ENCODE peak calls at places on chromosomes 6 and 20, in six cellular contexts. M is AG08396, Z is HT-29, B is GM12891, D is cardiac septum, G is astrocyte of the spinal cord. R is an unnamed sample.
A peak's percentile ranks its signal among the peaks of the same experiment; 100 is the strongest.

GRCh38 chr6:82182756-82183155 is 64.8 kb downstream of the IBTK start:
- DNase-seq in B (no peak), M (peak; percentile 36), D (no peak), Z (no peak), G (peak; percentile 35), R (no peak)

GRCh38 chr6:57198926-57199636 is 23.0 kb downstream of the RAB23 start:
- DNase-seq in M (peak; percentile 23), G (no peak), Z (no peak), D (no peak), B (no peak), R (no peak)

GRCh38 chr20:23061262-23061661 is 11.8 kb upstream of the THBD start:
- DNase-seq in B (no peak), Z (no peak), M (no peak), D (no peak), G (no peak), R (no peak)

GRCh38 chr20:13402171-13402760 is 181.2 kb downstream of the ISM1 start:
- DNase-seq in M (no peak), D (no peak), B (no peak), Z (no peak), G (no peak), R (no peak)

GRCh38 chr6:106084106-106084963 is 1.8 kb upstream of the PRDM1 start:
- DNase-seq in Z (peak; percentile 48), D (no peak), B (peak; percentile 41), G (peak; percentile 86), M (peak; percentile 57), R (peak; percentile 65)

GRCh38 chr6:39490120-39490519 is 167.6 kb upstream of the KCNK16 start:
- DNase-seq in Z (no peak), G (no peak), M (no peak), D (no peak), B (no peak), R (no peak)

GRCh38 chr6:19024737-19025136 is 637.6 kb downstream of the RNF144B start:
- DNase-seq in Z (peak; percentile 75), M (no peak), G (peak; percentile 31), B (no peak), D (no peak), R (no peak)

GRCh38 chr6:41470341-41471063 is 75.7 kb upstream of the FOXP4 start:
- DNase-seq in G (peak; percentile 29), M (no peak), Z (no peak), B (no peak), D (no peak), R (peak; percentile 71)

GRCh38 chr6:119215309-119215708 is 134.3 kb downstream of the MAN1A1 start:
- DNase-seq in M (no peak), D (no peak), G (no peak), Z (no peak), B (no peak), R (no peak)

GRCh38 chr6:86782328-86782727 is 155.0 kb upstream of the HTR1E start:
- DNase-seq in B (no peak), M (no peak), Z (no peak), D (no peak), G (no peak), R (no peak)

GRCh38 chr6:52393780-52394179 is 26.4 kb upstream of the EFHC1 start:
- DNase-seq in D (no peak), G (no peak), M (no peak), Z (no peak), B (no peak), R (no peak)

GRCh38 chr6:11847515-11848244 is 69.1 kb upstream of the ADTRP start:
- DNase-seq in B (no peak), M (no peak), D (no peak), Z (no peak), G (peak; percentile 67), R (no peak)

GRCh38 chr6:73566954-73567591 is 46.2 kb upstream of the EEF1A1 start:
- DNase-seq in M (peak; percentile 41), D (peak; percentile 77), Z (peak; percentile 96), G (no peak), B (no peak), R (no peak)

GRCh38 chr20:44732327-44732726 is 13.3 kb upstream of the KCNK15 start:
- DNase-seq in B (no peak), M (no peak), Z (no peak), G (no peak), D (no peak), R (no peak)

GRCh38 chr20:64157878-64158277 is 6.4 kb upstream of the MYT1 start:
- DNase-seq in B (no peak), G (no peak), M (no peak), D (no peak), Z (no peak), R (no peak)

GRCh38 chr6:143108278-143108677 is 47.6 kb downstream of the AIG1 start:
- DNase-seq in G (no peak), M (no peak), Z (no peak), D (no peak), B (no peak), R (no peak)

GRCh38 chr6:143838395-143838794 is 4.7 kb upstream of the LTV1 start:
- DNase-seq in B (no peak), M (no peak), Z (peak; percentile 14), D (no peak), G (no peak), R (no peak)

GRCh38 chr6:119985952-119986736 is 636.6 kb upstream of the MAN1A1 start:
- DNase-seq in M (no peak), Z (no peak), D (peak; percentile 64), G (no peak), B (no peak), R (no peak)

GRCh38 chr6:12423852-12424251 is 133.7 kb downstream of the EDN1 start:
- DNase-seq in M (no peak), B (no peak), D (no peak), G (peak; percentile 28), Z (peak; percentile 42), R (no peak)

GRCh38 chr20:56595746-56596478 is 33.2 kb upstream of the TFAP2C start:
- DNase-seq in D (no peak), M (no peak), B (no peak), Z (no peak), G (no peak), R (no peak)

GRCh38 chr6:54776891-54777290 is 69.7 kb upstream of the FAM83B start:
- DNase-seq in M (no peak), D (no peak), B (no peak), Z (no peak), G (no peak), R (no peak)

GRCh38 chr20:16004108-16004854 is 569.0 kb downstream of the KIF16B start:
- DNase-seq in B (no peak), D (no peak), M (no peak), Z (no peak), G (no peak), R (no peak)

GRCh38 chr6:160431231-160431630 is 83.1 kb downstream of the SLC22A3 start:
- DNase-seq in G (peak; percentile 89), Z (no peak), D (no peak), M (peak; percentile 16), B (no peak), R (no peak)

GRCh38 chr6:1622851-1623768 is 13.4 kb downstream of the FOXC1 start:
- DNase-seq in M (no peak), B (no peak), D (peak; percentile 10), Z (no peak), G (no peak), R (no peak)

GRCh38 chr6:75424610-75425548 is 68.7 kb downstream of the FILIP1 start:
- DNase-seq in D (no peak), Z (peak; percentile 7), G (no peak), M (no peak), B (no peak), R (no peak)

GRCh38 chr20:3407426-3408250 is at the start of gene DNAAF9:
- DNase-seq in G (peak; percentile 71), M (peak; percentile 95), Z (no peak), D (peak; percentile 87), B (peak; percentile 81), R (peak; percentile 87)

GRCh38 chr20:7091655-7092054 is 324.2 kb downstream of the BMP2 start:
- DNase-seq in Z (no peak), B (no peak), D (no peak), M (no peak), G (no peak), R (no peak)

GRCh38 chr20:38050691-38051090 is 17.1 kb downstream of the RPRD1B start:
- DNase-seq in Z (no peak), M (no peak), D (no peak), G (no peak), B (no peak), R (no peak)

GRCh38 chr20:1987826-1988225 is 6.0 kb downstream of the PDYN start:
- DNase-seq in B (no peak), Z (no peak), M (peak; percentile 33), G (peak; percentile 7), D (no peak), R (no peak)

GRCh38 chr20:35329435-35330139 is 37.4 kb upstream of the FAM83C start:
- DNase-seq in G (no peak), M (no peak), B (no peak), Z (peak; percentile 87), D (no peak), R (peak; percentile 61)

GRCh38 chr20:17525650-17526049 is 5.5 kb downstream of the BFSP1 start:
- DNase-seq in D (no peak), M (no peak), B (no peak), Z (peak; percentile 63), G (no peak), R (peak; percentile 59)

GRCh38 chr6:36514554-36515456 is 32.5 kb downstream of the STK38 start:
- DNase-seq in M (no peak), G (no peak), B (no peak), Z (no peak), D (no peak), R (no peak)

GRCh38 chr6:45398075-45398817 is 20.5 kb upstream of the SUPT3H start:
- DNase-seq in B (no peak), M (no peak), Z (peak; percentile 43), D (no peak), G (no peak), R (no peak)

GRCh38 chr6:81849248-81849647 is 96.8 kb upstream of the TENT5A start:
- DNase-seq in M (no peak), Z (no peak), D (no peak), G (no peak), B (no peak), R (no peak)

GRCh38 chr6:107460074-107460631 is 789 bp upstream of the PDSS2 start:
- DNase-seq in D (no peak), Z (no peak), M (no peak), B (no peak), G (no peak), R (no peak)

GRCh38 chr6:36722879-36723278 is 25.3 kb downstream of the RAB44 start:
- DNase-seq in B (no peak), M (no peak), Z (no peak), D (peak; percentile 43), G (no peak), R (no peak)

R was measured in ecto neural progenitor cell.